ENCODE peak calls at places on chromosomes 6 and 20, in ten cellular contexts. One of them, this sample, is unnamed.

GRCh38 chr6:10300071-10300470 is 114.8 kb downstream of the TFAP2A start:
- DNase-seq in activated CD4-positive, alpha-beta T cell treated with anti-CD3 and anti-CD28 coated beads, Interleukin-2, amount 10 ng/mL, durations not matched to agents 7 days and 5 days: no peak
- DNase-seq in OCI-LY7: no peak
- DNase-seq in RPMI8226: peak
- DNase-seq in GOT3: no peak
- DNase-seq in C1 segment of cervical spinal cord: no peak
- DNase-seq in NCI-H2171 treated with DMSO at 0.1 percent for 48 hours: no peak
- DNase-seq in left ventricle myocardium inferior: no peak
- DNase-seq in stimulated activated CD8-positive, alpha-beta memory T cell treated with anti-CD3 and anti-CD28 coated beads, Interleukin-12 subunit alpha, Interleukin-12 subunit beta, amount 100 ng/mL, for 4 hours: no peak
- DNase-seq in NCI-H748 treated with DMSO at 0.1 percent for 48 hours: no peak
- DNase-seq in this sample: no peak

GRCh38 chr20:23187759-23188158 is 101.6 kb upstream of the CD93 start:
- DNase-seq in NCI-H748 treated with DMSO at 0.1 percent for 48 hours: no peak
- DNase-seq in left ventricle myocardium inferior: peak
- DNase-seq in C1 segment of cervical spinal cord: no peak
- DNase-seq in NCI-H2171 treated with DMSO at 0.1 percent for 48 hours: no peak
- DNase-seq in GOT3: no peak
- DNase-seq in RPMI8226: peak
- DNase-seq in activated CD4-positive, alpha-beta T cell treated with anti-CD3 and anti-CD28 coated beads, Interleukin-2, amount 10 ng/mL, durations not matched to agents 7 days and 5 days: no peak
- DNase-seq in stimulated activated CD8-positive, alpha-beta memory T cell treated with anti-CD3 and anti-CD28 coated beads, Interleukin-12 subunit alpha, Interleukin-12 subunit beta, amount 100 ng/mL, for 4 hours: no peak
- DNase-seq in OCI-LY7: no peak
- DNase-seq in this sample: no peak

GRCh38 chr20:35743693-35744491 is 1.8 kb upstream of the RBM39 start:
- DNase-seq in C1 segment of cervical spinal cord: peak
- DNase-seq in GOT3: no peak
- DNase-seq in stimulated activated CD8-positive, alpha-beta memory T cell treated with anti-CD3 and anti-CD28 coated beads, Interleukin-12 subunit alpha, Interleukin-12 subunit beta, amount 100 ng/mL, for 4 hours: no peak
- DNase-seq in RPMI8226: peak
- DNase-seq in activated CD4-positive, alpha-beta T cell treated with anti-CD3 and anti-CD28 coated beads, Interleukin-2, amount 10 ng/mL, durations not matched to agents 7 days and 5 days: no peak
- DNase-seq in NCI-H748 treated with DMSO at 0.1 percent for 48 hours: no peak
- DNase-seq in OCI-LY7: peak
- DNase-seq in left ventricle myocardium inferior: no peak
- DNase-seq in NCI-H2171 treated with DMSO at 0.1 percent for 48 hours: no peak
- DNase-seq in this sample: no peak

GRCh38 chr6:87093199-87093598 is 1.7 kb downstream of the CGA start:
- DNase-seq in RPMI8226: no peak
- DNase-seq in activated CD4-positive, alpha-beta T cell treated with anti-CD3 and anti-CD28 coated beads, Interleukin-2, amount 10 ng/mL, durations not matched to agents 7 days and 5 days: no peak
- DNase-seq in GOT3: no peak
- DNase-seq in NCI-H748 treated with DMSO at 0.1 percent for 48 hours: no peak
- DNase-seq in left ventricle myocardium inferior: no peak
- DNase-seq in OCI-LY7: no peak
- DNase-seq in NCI-H2171 treated with DMSO at 0.1 percent for 48 hours: no peak
- DNase-seq in stimulated activated CD8-positive, alpha-beta memory T cell treated with anti-CD3 and anti-CD28 coated beads, Interleukin-12 subunit alpha, Interleukin-12 subunit beta, amount 100 ng/mL, for 4 hours: no peak
- DNase-seq in C1 segment of cervical spinal cord: no peak
- DNase-seq in this sample: no peak

GRCh38 chr6:15260099-15260821 is 14.4 kb downstream of the JARID2 start:
- DNase-seq in OCI-LY7: no peak
- DNase-seq in activated CD4-positive, alpha-beta T cell treated with anti-CD3 and anti-CD28 coated beads, Interleukin-2, amount 10 ng/mL, durations not matched to agents 7 days and 5 days: no peak
- DNase-seq in GOT3: no peak
- DNase-seq in stimulated activated CD8-positive, alpha-beta memory T cell treated with anti-CD3 and anti-CD28 coated beads, Interleukin-12 subunit alpha, Interleukin-12 subunit beta, amount 100 ng/mL, for 4 hours: no peak
- DNase-seq in NCI-H2171 treated with DMSO at 0.1 percent for 48 hours: no peak
- DNase-seq in RPMI8226: no peak
- DNase-seq in NCI-H748 treated with DMSO at 0.1 percent for 48 hours: no peak
- DNase-seq in C1 segment of cervical spinal cord: no peak
- DNase-seq in left ventricle myocardium inferior: no peak
- DNase-seq in this sample: no peak

GRCh38 chr6:17940151-17940791 is 47.2 kb downstream of the KIF13A start:
- DNase-seq in activated CD4-positive, alpha-beta T cell treated with anti-CD3 and anti-CD28 coated beads, Interleukin-2, amount 10 ng/mL, durations not matched to agents 7 days and 5 days: no peak
- DNase-seq in NCI-H748 treated with DMSO at 0.1 percent for 48 hours: no peak
- DNase-seq in GOT3: no peak
- DNase-seq in NCI-H2171 treated with DMSO at 0.1 percent for 48 hours: no peak
- DNase-seq in RPMI8226: no peak
- DNase-seq in OCI-LY7: no peak
- DNase-seq in C1 segment of cervical spinal cord: no peak
- DNase-seq in stimulated activated CD8-positive, alpha-beta memory T cell treated with anti-CD3 and anti-CD28 coated beads, Interleukin-12 subunit alpha, Interleukin-12 subunit beta, amount 100 ng/mL, for 4 hours: no peak
- DNase-seq in left ventricle myocardium inferior: no peak
- DNase-seq in this sample: peak

GRCh38 chr6:110699780-110700179 is 115.5 kb downstream of the CDK19 start:
- DNase-seq in C1 segment of cervical spinal cord: no peak
- DNase-seq in OCI-LY7: no peak
- DNase-seq in NCI-H2171 treated with DMSO at 0.1 percent for 48 hours: peak
- DNase-seq in NCI-H748 treated with DMSO at 0.1 percent for 48 hours: no peak
- DNase-seq in RPMI8226: no peak
- DNase-seq in activated CD4-positive, alpha-beta T cell treated with anti-CD3 and anti-CD28 coated beads, Interleukin-2, amount 10 ng/mL, durations not matched to agents 7 days and 5 days: no peak
- DNase-seq in GOT3: no peak
- DNase-seq in stimulated activated CD8-positive, alpha-beta memory T cell treated with anti-CD3 and anti-CD28 coated beads, Interleukin-12 subunit alpha, Interleukin-12 subunit beta, amount 100 ng/mL, for 4 hours: no peak
- DNase-seq in left ventricle myocardium inferior: no peak
- DNase-seq in this sample: no peak

GRCh38 chr6:157276134-157276532 is 47.2 kb downstream of the TMEM242 start:
- DNase-seq in activated CD4-positive, alpha-beta T cell treated with anti-CD3 and anti-CD28 coated beads, Interleukin-2, amount 10 ng/mL, durations not matched to agents 7 days and 5 days: no peak
- DNase-seq in stimulated activated CD8-positive, alpha-beta memory T cell treated with anti-CD3 and anti-CD28 coated beads, Interleukin-12 subunit alpha, Interleukin-12 subunit beta, amount 100 ng/mL, for 4 hours: no peak
- DNase-seq in RPMI8226: no peak
- DNase-seq in NCI-H2171 treated with DMSO at 0.1 percent for 48 hours: no peak
- DNase-seq in C1 segment of cervical spinal cord: no peak
- DNase-seq in GOT3: no peak
- DNase-seq in left ventricle myocardium inferior: no peak
- DNase-seq in NCI-H748 treated with DMSO at 0.1 percent for 48 hours: no peak
- DNase-seq in OCI-LY7: no peak
- DNase-seq in this sample: no peak

GRCh38 chr6:78810146-78810545 is 57.2 kb upstream of the IRAK1BP1 start:
- DNase-seq in OCI-LY7: no peak
- DNase-seq in GOT3: no peak
- DNase-seq in RPMI8226: no peak
- DNase-seq in NCI-H748 treated with DMSO at 0.1 percent for 48 hours: peak
- DNase-seq in NCI-H2171 treated with DMSO at 0.1 percent for 48 hours: peak
- DNase-seq in activated CD4-positive, alpha-beta T cell treated with anti-CD3 and anti-CD28 coated beads, Interleukin-2, amount 10 ng/mL, durations not matched to agents 7 days and 5 days: no peak
- DNase-seq in stimulated activated CD8-positive, alpha-beta memory T cell treated with anti-CD3 and anti-CD28 coated beads, Interleukin-12 subunit alpha, Interleukin-12 subunit beta, amount 100 ng/mL, for 4 hours: no peak
- DNase-seq in left ventricle myocardium inferior: no peak
- DNase-seq in C1 segment of cervical spinal cord: no peak
- DNase-seq in this sample: peak

GRCh38 chr20:4730782-4731181 is 9.1 kb downstream of the PRND start:
- DNase-seq in RPMI8226: peak
- DNase-seq in OCI-LY7: no peak
- DNase-seq in left ventricle myocardium inferior: no peak
- DNase-seq in activated CD4-positive, alpha-beta T cell treated with anti-CD3 and anti-CD28 coated beads, Interleukin-2, amount 10 ng/mL, durations not matched to agents 7 days and 5 days: no peak
- DNase-seq in GOT3: no peak
- DNase-seq in C1 segment of cervical spinal cord: no peak
- DNase-seq in stimulated activated CD8-positive, alpha-beta memory T cell treated with anti-CD3 and anti-CD28 coated beads, Interleukin-12 subunit alpha, Interleukin-12 subunit beta, amount 100 ng/mL, for 4 hours: no peak
- DNase-seq in NCI-H748 treated with DMSO at 0.1 percent for 48 hours: peak
- DNase-seq in NCI-H2171 treated with DMSO at 0.1 percent for 48 hours: peak
- DNase-seq in this sample: no peak

GRCh38 chr6:31794294-31794865 is 1.2 kb downstream of the VARS1 start:
- DNase-seq in RPMI8226: peak
- DNase-seq in activated CD4-positive, alpha-beta T cell treated with anti-CD3 and anti-CD28 coated beads, Interleukin-2, amount 10 ng/mL, durations not matched to agents 7 days and 5 days: no peak
- DNase-seq in left ventricle myocardium inferior: no peak
- DNase-seq in OCI-LY7: peak
- DNase-seq in C1 segment of cervical spinal cord: no peak
- DNase-seq in NCI-H748 treated with DMSO at 0.1 percent for 48 hours: no peak
- DNase-seq in NCI-H2171 treated with DMSO at 0.1 percent for 48 hours: peak
- DNase-seq in GOT3: no peak
- DNase-seq in stimulated activated CD8-positive, alpha-beta memory T cell treated with anti-CD3 and anti-CD28 coated beads, Interleukin-12 subunit alpha, Interleukin-12 subunit beta, amount 100 ng/mL, for 4 hours: no peak
- DNase-seq in this sample: no peak

GRCh38 chr6:154403803-154404202 is 47.2 kb upstream of the IPCEF1 start:
- DNase-seq in NCI-H2171 treated with DMSO at 0.1 percent for 48 hours: no peak
- DNase-seq in OCI-LY7: no peak
- DNase-seq in left ventricle myocardium inferior: no peak
- DNase-seq in C1 segment of cervical spinal cord: no peak
- DNase-seq in NCI-H748 treated with DMSO at 0.1 percent for 48 hours: no peak
- DNase-seq in GOT3: no peak
- DNase-seq in RPMI8226: peak
- DNase-seq in stimulated activated CD8-positive, alpha-beta memory T cell treated with anti-CD3 and anti-CD28 coated beads, Interleukin-12 subunit alpha, Interleukin-12 subunit beta, amount 100 ng/mL, for 4 hours: no peak
- DNase-seq in activated CD4-positive, alpha-beta T cell treated with anti-CD3 and anti-CD28 coated beads, Interleukin-2, amount 10 ng/mL, durations not matched to agents 7 days and 5 days: no peak
- DNase-seq in this sample: no peak

GRCh38 chr20:24994470-24995368 is 2.2 kb upstream of the APMAP start:
- DNase-seq in activated CD4-positive, alpha-beta T cell treated with anti-CD3 and anti-CD28 coated beads, Interleukin-2, amount 10 ng/mL, durations not matched to agents 7 days and 5 days: peak
- DNase-seq in OCI-LY7: peak
- DNase-seq in RPMI8226: peak
- DNase-seq in NCI-H2171 treated with DMSO at 0.1 percent for 48 hours: peak
- DNase-seq in C1 segment of cervical spinal cord: peak
- DNase-seq in NCI-H748 treated with DMSO at 0.1 percent for 48 hours: peak
- DNase-seq in left ventricle myocardium inferior: peak
- DNase-seq in stimulated activated CD8-positive, alpha-beta memory T cell treated with anti-CD3 and anti-CD28 coated beads, Interleukin-12 subunit alpha, Interleukin-12 subunit beta, amount 100 ng/mL, for 4 hours: peak
- DNase-seq in GOT3: peak
- DNase-seq in this sample: peak

GRCh38 chr20:2109425-2110210 is 8.0 kb downstream of the STK35 start:
- DNase-seq in left ventricle myocardium inferior: peak
- DNase-seq in NCI-H748 treated with DMSO at 0.1 percent for 48 hours: no peak
- DNase-seq in C1 segment of cervical spinal cord: no peak
- DNase-seq in NCI-H2171 treated with DMSO at 0.1 percent for 48 hours: no peak
- DNase-seq in OCI-LY7: no peak
- DNase-seq in stimulated activated CD8-positive, alpha-beta memory T cell treated with anti-CD3 and anti-CD28 coated beads, Interleukin-12 subunit alpha, Interleukin-12 subunit beta, amount 100 ng/mL, for 4 hours: no peak
- DNase-seq in GOT3: no peak
- DNase-seq in activated CD4-positive, alpha-beta T cell treated with anti-CD3 and anti-CD28 coated beads, Interleukin-2, amount 10 ng/mL, durations not matched to agents 7 days and 5 days: peak
- DNase-seq in RPMI8226: no peak
- DNase-seq in this sample: no peak

GRCh38 chr20:1897486-1897885 is 2.3 kb downstream of the SIRPA start:
- DNase-seq in stimulated activated CD8-positive, alpha-beta memory T cell treated with anti-CD3 and anti-CD28 coated beads, Interleukin-12 subunit alpha, Interleukin-12 subunit beta, amount 100 ng/mL, for 4 hours: no peak
- DNase-seq in NCI-H2171 treated with DMSO at 0.1 percent for 48 hours: no peak
- DNase-seq in RPMI8226: peak
- DNase-seq in left ventricle myocardium inferior: no peak
- DNase-seq in C1 segment of cervical spinal cord: peak
- DNase-seq in activated CD4-positive, alpha-beta T cell treated with anti-CD3 and anti-CD28 coated beads, Interleukin-2, amount 10 ng/mL, durations not matched to agents 7 days and 5 days: no peak
- DNase-seq in NCI-H748 treated with DMSO at 0.1 percent for 48 hours: no peak
- DNase-seq in OCI-LY7: no peak
- DNase-seq in GOT3: no peak
- DNase-seq in this sample: no peak

GRCh38 chr20:61520761-61521460 is 268.9 kb downstream of the CDH4 start:
- DNase-seq in RPMI8226: peak
- DNase-seq in C1 segment of cervical spinal cord: no peak
- DNase-seq in NCI-H2171 treated with DMSO at 0.1 percent for 48 hours: no peak
- DNase-seq in NCI-H748 treated with DMSO at 0.1 percent for 48 hours: no peak
- DNase-seq in stimulated activated CD8-positive, alpha-beta memory T cell treated with anti-CD3 and anti-CD28 coated beads, Interleukin-12 subunit alpha, Interleukin-12 subunit beta, amount 100 ng/mL, for 4 hours: no peak
- DNase-seq in OCI-LY7: no peak
- DNase-seq in left ventricle myocardium inferior: no peak
- DNase-seq in activated CD4-positive, alpha-beta T cell treated with anti-CD3 and anti-CD28 coated beads, Interleukin-2, amount 10 ng/mL, durations not matched to agents 7 days and 5 days: no peak
- DNase-seq in GOT3: no peak
- DNase-seq in this sample: no peak

GRCh38 chr6:19921821-19922220 is 84.7 kb downstream of the ID4 start:
- DNase-seq in left ventricle myocardium inferior: no peak
- DNase-seq in stimulated activated CD8-positive, alpha-beta memory T cell treated with anti-CD3 and anti-CD28 coated beads, Interleukin-12 subunit alpha, Interleukin-12 subunit beta, amount 100 ng/mL, for 4 hours: no peak
- DNase-seq in OCI-LY7: no peak
- DNase-seq in NCI-H2171 treated with DMSO at 0.1 percent for 48 hours: no peak
- DNase-seq in GOT3: no peak
- DNase-seq in C1 segment of cervical spinal cord: no peak
- DNase-seq in NCI-H748 treated with DMSO at 0.1 percent for 48 hours: no peak
- DNase-seq in RPMI8226: no peak
- DNase-seq in activated CD4-positive, alpha-beta T cell treated with anti-CD3 and anti-CD28 coated beads, Interleukin-2, amount 10 ng/mL, durations not matched to agents 7 days and 5 days: no peak
- DNase-seq in this sample: no peak

GRCh38 chr20:57656252-57656820 is 36.1 kb upstream of the ZBP1 start:
- DNase-seq in C1 segment of cervical spinal cord: no peak
- DNase-seq in NCI-H2171 treated with DMSO at 0.1 percent for 48 hours: no peak
- DNase-seq in NCI-H748 treated with DMSO at 0.1 percent for 48 hours: no peak
- DNase-seq in left ventricle myocardium inferior: no peak
- DNase-seq in stimulated activated CD8-positive, alpha-beta memory T cell treated with anti-CD3 and anti-CD28 coated beads, Interleukin-12 subunit alpha, Interleukin-12 subunit beta, amount 100 ng/mL, for 4 hours: no peak
- DNase-seq in OCI-LY7: no peak
- DNase-seq in GOT3: no peak
- DNase-seq in activated CD4-positive, alpha-beta T cell treated with anti-CD3 and anti-CD28 coated beads, Interleukin-2, amount 10 ng/mL, durations not matched to agents 7 days and 5 days: no peak
- DNase-seq in RPMI8226: no peak
- DNase-seq in this sample: no peak

GRCh38 chr6:140661691-140662090 is 1287.2 kb upstream of the CITED2 start:
- DNase-seq in NCI-H2171 treated with DMSO at 0.1 percent for 48 hours: no peak
- DNase-seq in OCI-LY7: no peak
- DNase-seq in activated CD4-positive, alpha-beta T cell treated with anti-CD3 and anti-CD28 coated beads, Interleukin-2, amount 10 ng/mL, durations not matched to agents 7 days and 5 days: no peak
- DNase-seq in GOT3: no peak
- DNase-seq in stimulated activated CD8-positive, alpha-beta memory T cell treated with anti-CD3 and anti-CD28 coated beads, Interleukin-12 subunit alpha, Interleukin-12 subunit beta, amount 100 ng/mL, for 4 hours: no peak
- DNase-seq in NCI-H748 treated with DMSO at 0.1 percent for 48 hours: no peak
- DNase-seq in C1 segment of cervical spinal cord: no peak
- DNase-seq in left ventricle myocardium inferior: no peak
- DNase-seq in RPMI8226: no peak
- DNase-seq in this sample: no peak

GRCh38 chr20:34824026-34824860 is 1.2 kb downstream of the NCOA6 start:
- DNase-seq in activated CD4-positive, alpha-beta T cell treated with anti-CD3 and anti-CD28 coated beads, Interleukin-2, amount 10 ng/mL, durations not matched to agents 7 days and 5 days: peak
- DNase-seq in GOT3: no peak
- DNase-seq in stimulated activated CD8-positive, alpha-beta memory T cell treated with anti-CD3 and anti-CD28 coated beads, Interleukin-12 subunit alpha, Interleukin-12 subunit beta, amount 100 ng/mL, for 4 hours: peak
- DNase-seq in OCI-LY7: peak
- DNase-seq in NCI-H2171 treated with DMSO at 0.1 percent for 48 hours: peak
- DNase-seq in RPMI8226: peak
- DNase-seq in NCI-H748 treated with DMSO at 0.1 percent for 48 hours: peak
- DNase-seq in C1 segment of cervical spinal cord: no peak
- DNase-seq in left ventricle myocardium inferior: peak
- DNase-seq in this sample: peak

GRCh38 chr20:18928626-18929025 is 115.0 kb downstream of the SCP2D1 start:
- DNase-seq in RPMI8226: no peak
- DNase-seq in stimulated activated CD8-positive, alpha-beta memory T cell treated with anti-CD3 and anti-CD28 coated beads, Interleukin-12 subunit alpha, Interleukin-12 subunit beta, amount 100 ng/mL, for 4 hours: no peak
- DNase-seq in GOT3: no peak
- DNase-seq in NCI-H748 treated with DMSO at 0.1 percent for 48 hours: no peak
- DNase-seq in C1 segment of cervical spinal cord: no peak
- DNase-seq in left ventricle myocardium inferior: no peak
- DNase-seq in NCI-H2171 treated with DMSO at 0.1 percent for 48 hours: no peak
- DNase-seq in OCI-LY7: no peak
- DNase-seq in activated CD4-positive, alpha-beta T cell treated with anti-CD3 and anti-CD28 coated beads, Interleukin-2, amount 10 ng/mL, durations not matched to agents 7 days and 5 days: no peak
- DNase-seq in this sample: no peak

This sample was measured in NCI-H526 treated with DMSO at 0.1 percent for 48 hours.